ENCODE peak calls at places on chromosome 22, in ten cellular contexts. One of them, this sample, is unnamed.

GRCh38 chr22:45317551-45318167 is 7.9 kb downstream of the FAM118A start:
- DNase-seq in heart left ventricle: peak; percentile 69
- DNase-seq in fibroblast of lung: peak; percentile 60
- DNase-seq in transverse colon: peak; percentile 62
- DNase-seq in HCT116: no peak
- DNase-seq in ascending aorta: peak; percentile 93
- DNase-seq in kidney: no peak
- DNase-seq in thyroid gland: peak; percentile 34
- DNase-seq in IMR-90: peak; percentile 37
- DNase-seq in hepatocyte: peak; percentile 36
- DNase-seq in this sample: no peak

GRCh38 chr22:39723463-39723862 is 152.9 kb downstream of the CACNA1I start:
- DNase-seq in HCT116: no peak
- DNase-seq in hepatocyte: no peak
- DNase-seq in fibroblast of lung: no peak
- DNase-seq in kidney: no peak
- DNase-seq in IMR-90: no peak
- DNase-seq in transverse colon: no peak
- DNase-seq in heart left ventricle: no peak
- DNase-seq in ascending aorta: peak; percentile 52
- DNase-seq in thyroid gland: no peak
- DNase-seq in this sample: no peak

GRCh38 chr22:21026783-21027692 is 5.3 kb downstream of the SLC7A4 start:
- DNase-seq in hepatocyte: no peak
- DNase-seq in IMR-90: peak; percentile 68
- DNase-seq in transverse colon: no peak
- DNase-seq in thyroid gland: peak; percentile 84
- DNase-seq in kidney: no peak
- DNase-seq in HCT116: no peak
- DNase-seq in fibroblast of lung: peak; percentile 40
- DNase-seq in ascending aorta: no peak
- DNase-seq in heart left ventricle: no peak
- DNase-seq in this sample: no peak

GRCh38 chr22:19109198-19110063 is 12.8 kb downstream of the DGCR2 start:
- DNase-seq in transverse colon: peak; percentile 52
- DNase-seq in IMR-90: peak; percentile 64
- DNase-seq in heart left ventricle: no peak
- DNase-seq in kidney: no peak
- DNase-seq in thyroid gland: peak; percentile 46
- DNase-seq in fibroblast of lung: peak; percentile 72
- DNase-seq in HCT116: no peak
- DNase-seq in ascending aorta: peak; percentile 75
- DNase-seq in hepatocyte: peak; percentile 63
- DNase-seq in this sample: no peak

GRCh38 chr22:39311592-39312400 is 7.6 kb downstream of the RPL3 start:
- DNase-seq in hepatocyte: no peak
- DNase-seq in transverse colon: no peak
- DNase-seq in heart left ventricle: no peak
- DNase-seq in fibroblast of lung: no peak
- DNase-seq in ascending aorta: no peak
- DNase-seq in thyroid gland: no peak
- DNase-seq in HCT116: no peak
- DNase-seq in IMR-90: no peak
- DNase-seq in kidney: no peak
- DNase-seq in this sample: no peak

GRCh38 chr22:36546932-36547331 is 18.0 kb upstream of the EIF3D start:
- DNase-seq in kidney: no peak
- DNase-seq in heart left ventricle: no peak
- DNase-seq in transverse colon: no peak
- DNase-seq in fibroblast of lung: peak; percentile 36
- DNase-seq in hepatocyte: peak; percentile 32
- DNase-seq in HCT116: peak; percentile 35
- DNase-seq in ascending aorta: no peak
- DNase-seq in thyroid gland: no peak
- DNase-seq in IMR-90: peak; percentile 92
- DNase-seq in this sample: no peak

GRCh38 chr22:23686416-23687024 is 4.3 kb upstream of the RGL4 start:
- DNase-seq in kidney: no peak
- DNase-seq in transverse colon: no peak
- DNase-seq in fibroblast of lung: no peak
- DNase-seq in HCT116: no peak
- DNase-seq in ascending aorta: peak; percentile 16
- DNase-seq in hepatocyte: no peak
- DNase-seq in thyroid gland: no peak
- DNase-seq in IMR-90: no peak
- DNase-seq in heart left ventricle: no peak
- DNase-seq in this sample: no peak

GRCh38 chr22:36552300-36552699 is 23.3 kb upstream of the EIF3D start:
- DNase-seq in IMR-90: no peak
- DNase-seq in fibroblast of lung: no peak
- DNase-seq in kidney: no peak
- DNase-seq in ascending aorta: no peak
- DNase-seq in transverse colon: no peak
- DNase-seq in heart left ventricle: no peak
- DNase-seq in thyroid gland: no peak
- DNase-seq in hepatocyte: no peak
- DNase-seq in HCT116: no peak
- DNase-seq in this sample: no peak

GRCh38 chr22:23695748-23696325 is 5.0 kb downstream of the RGL4 start:
- DNase-seq in kidney: peak; percentile 24
- DNase-seq in thyroid gland: no peak
- DNase-seq in hepatocyte: no peak
- DNase-seq in fibroblast of lung: no peak
- DNase-seq in ascending aorta: peak; percentile 53
- DNase-seq in HCT116: no peak
- DNase-seq in heart left ventricle: no peak
- DNase-seq in IMR-90: no peak
- DNase-seq in transverse colon: no peak
- DNase-seq in this sample: no peak

GRCh38 chr22:45671051-45671782 is 417 bp upstream of the ATXN10 start:
- DNase-seq in ascending aorta: no peak
- DNase-seq in transverse colon: peak; percentile 16
- DNase-seq in fibroblast of lung: no peak
- DNase-seq in HCT116: no peak
- DNase-seq in heart left ventricle: no peak
- DNase-seq in IMR-90: no peak
- DNase-seq in kidney: no peak
- DNase-seq in thyroid gland: peak; percentile 14
- DNase-seq in hepatocyte: peak; percentile 40
- DNase-seq in this sample: peak; percentile 60

GRCh38 chr22:43853328-43853931 is 8.9 kb downstream of the SULT4A1 start:
- DNase-seq in ascending aorta: peak; percentile 51
- DNase-seq in heart left ventricle: peak; percentile 11
- DNase-seq in transverse colon: no peak
- DNase-seq in fibroblast of lung: no peak
- DNase-seq in IMR-90: no peak
- DNase-seq in kidney: peak; percentile 41
- DNase-seq in thyroid gland: no peak
- DNase-seq in HCT116: no peak
- DNase-seq in hepatocyte: no peak
- DNase-seq in this sample: no peak

DNA sequence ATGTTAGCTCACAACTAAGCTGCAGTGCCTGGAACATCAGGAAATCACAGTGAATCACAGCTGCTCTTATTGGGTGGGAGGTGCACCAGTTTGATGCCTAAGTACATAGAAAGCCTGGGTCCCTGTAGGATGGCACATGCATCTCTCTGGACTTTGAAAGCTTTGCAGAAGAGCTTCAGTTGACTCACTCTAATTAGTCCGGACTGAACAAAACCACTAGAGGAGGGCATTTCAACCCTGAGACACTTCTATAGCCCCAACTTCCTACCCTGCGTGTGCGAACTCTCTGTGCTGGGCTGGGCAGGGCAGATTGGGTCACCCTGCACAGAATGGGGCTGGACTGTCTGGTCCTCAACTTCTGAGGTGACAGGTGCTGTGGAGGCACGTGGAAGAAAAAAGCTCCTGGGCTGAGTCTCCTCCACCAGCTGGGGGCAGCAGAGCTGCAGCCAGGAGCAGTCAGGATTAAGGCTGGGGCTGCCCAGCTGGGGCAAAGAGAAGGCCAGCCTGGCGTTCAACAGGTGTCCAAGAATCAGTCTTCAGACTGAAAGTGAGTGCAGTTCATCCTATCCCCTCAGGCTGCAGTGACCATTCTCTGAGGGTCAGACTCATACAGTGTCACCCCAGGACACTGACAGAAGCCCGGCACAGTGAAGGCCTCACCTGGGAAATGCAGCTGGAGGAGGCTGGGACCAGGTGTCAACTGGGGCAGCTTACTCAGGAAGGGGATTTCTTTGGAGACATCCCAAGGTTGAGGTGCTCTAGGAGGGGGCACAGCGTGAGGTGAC is 22.1 kb downstream of the GGTLC2 start:
- DNase-seq in thyroid gland: peak; percentile 63
- DNase-seq in IMR-90: peak; percentile 46
- DNase-seq in ascending aorta: no peak
- DNase-seq in heart left ventricle: no peak
- DNase-seq in HCT116: no peak
- DNase-seq in hepatocyte: peak; percentile 74
- DNase-seq in fibroblast of lung: peak; percentile 43
- DNase-seq in kidney: no peak
- DNase-seq in transverse colon: peak; percentile 60
- DNase-seq in this sample: no peak
- H3K27ac ChIP-seq in thyroid gland: no peak overlapping the region
- H3K27ac ChIP-seq in IMR-90: no peak overlapping the region
- H3K27ac ChIP-seq in ascending aorta: no peak overlapping the region
- H3K27ac ChIP-seq in heart left ventricle: no peak overlapping the region
- H3K27ac ChIP-seq in HCT116: no peak overlapping the region
- H3K27ac ChIP-seq in hepatocyte: no peak overlapping the region
- H3K27ac ChIP-seq in fibroblast of lung: no peak overlapping the region
- H3K27ac ChIP-seq in kidney: no peak overlapping the region
- H3K27ac ChIP-seq in transverse colon: no peak overlapping the region
- H3K27ac ChIP-seq in this sample: no peak overlapping the region

GRCh38 chr22:49090061-49090852 is 737.4 kb downstream of the BRD1 start:
- DNase-seq in IMR-90: no peak
- DNase-seq in fibroblast of lung: no peak
- DNase-seq in kidney: peak; percentile 53
- DNase-seq in ascending aorta: no peak
- DNase-seq in heart left ventricle: no peak
- DNase-seq in HCT116: no peak
- DNase-seq in hepatocyte: no peak
- DNase-seq in thyroid gland: no peak
- DNase-seq in transverse colon: no peak
- DNase-seq in this sample: no peak

GRCh38 chr22:49088801-49089791 is 738.6 kb downstream of the BRD1 start:
- DNase-seq in thyroid gland: no peak
- DNase-seq in fibroblast of lung: no peak
- DNase-seq in kidney: peak; percentile 69
- DNase-seq in ascending aorta: no peak
- DNase-seq in transverse colon: no peak
- DNase-seq in hepatocyte: no peak
- DNase-seq in heart left ventricle: no peak
- DNase-seq in HCT116: no peak
- DNase-seq in IMR-90: no peak
- DNase-seq in this sample: no peak

GRCh38 chr22:49091451-49091850 is 736.2 kb downstream of the BRD1 start:
- DNase-seq in fibroblast of lung: no peak
- DNase-seq in hepatocyte: no peak
- DNase-seq in thyroid gland: no peak
- DNase-seq in ascending aorta: no peak
- DNase-seq in kidney: peak; percentile 51
- DNase-seq in HCT116: no peak
- DNase-seq in IMR-90: no peak
- DNase-seq in transverse colon: no peak
- DNase-seq in heart left ventricle: no peak
- DNase-seq in this sample: no peak

GRCh38 chr22:49091917-49092545 is 735.6 kb downstream of the BRD1 start:
- DNase-seq in thyroid gland: no peak
- DNase-seq in kidney: peak; percentile 39
- DNase-seq in heart left ventricle: no peak
- DNase-seq in ascending aorta: no peak
- DNase-seq in IMR-90: no peak
- DNase-seq in hepatocyte: no peak
- DNase-seq in transverse colon: no peak
- DNase-seq in HCT116: no peak
- DNase-seq in fibroblast of lung: no peak
- DNase-seq in this sample: no peak

DNA sequence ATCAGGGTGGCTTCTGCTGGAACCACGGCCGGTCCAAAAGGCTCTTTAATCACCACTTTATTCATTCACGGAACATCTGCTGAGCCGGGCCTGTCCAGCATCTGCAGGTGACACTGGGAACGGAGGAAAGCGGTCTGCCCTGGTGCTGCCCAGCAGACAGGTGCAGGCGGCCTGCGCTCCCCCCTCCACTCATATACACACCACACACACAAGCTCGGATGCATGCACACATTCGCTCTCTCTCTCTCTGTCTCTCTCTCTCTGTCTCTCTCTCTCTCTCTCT is 736.9 kb downstream of the BRD1 start:
- DNase-seq in thyroid gland: no peak
- DNase-seq in ascending aorta: no peak
- DNase-seq in kidney: no peak
- DNase-seq in heart left ventricle: no peak
- DNase-seq in transverse colon: no peak
- DNase-seq in hepatocyte: no peak
- DNase-seq in fibroblast of lung: no peak
- DNase-seq in IMR-90: no peak
- DNase-seq in HCT116: no peak
- DNase-seq in this sample: no peak
- H3K9me3 ChIP-seq in thyroid gland: no peaks in the 10 kb centered on the region
- H3K9me3 ChIP-seq in ascending aorta: no peaks in the 10 kb centered on the region
- H3K9me3 ChIP-seq in kidney: no peaks in the 10 kb centered on the region
- H3K9me3 ChIP-seq in heart left ventricle: no peaks in the 10 kb centered on the region
- H3K9me3 ChIP-seq in transverse colon: no peaks in the 10 kb centered on the region
- H3K9me3 ChIP-seq in hepatocyte: no peaks in the 10 kb centered on the region
- H3K9me3 ChIP-seq in fibroblast of lung: no peaks in the 10 kb centered on the region
- H3K9me3 ChIP-seq in IMR-90: peaks cover 56% of the 10 kb centered on the region
- H3K9me3 ChIP-seq in HCT116: no peaks in the 10 kb centered on the region
- H3K9me3 ChIP-seq in this sample: peaks cover 31% of the 10 kb centered on the region

GRCh38 chr22:32880531-32880905 is 79.0 kb downstream of the TIMP3 start:
- DNase-seq in IMR-90: no peak
- DNase-seq in HCT116: no peak
- DNase-seq in heart left ventricle: no peak
- DNase-seq in ascending aorta: no peak
- DNase-seq in transverse colon: no peak
- DNase-seq in kidney: no peak
- DNase-seq in thyroid gland: no peak
- DNase-seq in fibroblast of lung: no peak
- DNase-seq in hepatocyte: no peak
- DNase-seq in this sample: no peak
- H3K4me3 ChIP-seq in IMR-90: no peak overlapping the region
- H3K4me3 ChIP-seq in HCT116: no peak overlapping the region
- H3K4me3 ChIP-seq in heart left ventricle: no peak overlapping the region
- H3K4me3 ChIP-seq in ascending aorta: no peak overlapping the region
- H3K4me3 ChIP-seq in transverse colon: no peak overlapping the region
- H3K4me3 ChIP-seq in kidney: no peak overlapping the region
- H3K4me3 ChIP-seq in thyroid gland: no peak overlapping the region
- H3K4me3 ChIP-seq in fibroblast of lung: no peak overlapping the region
- H3K4me3 ChIP-seq in hepatocyte: no peak overlapping the region
- H3K4me3 ChIP-seq in this sample: no peak overlapping the region

DNA sequence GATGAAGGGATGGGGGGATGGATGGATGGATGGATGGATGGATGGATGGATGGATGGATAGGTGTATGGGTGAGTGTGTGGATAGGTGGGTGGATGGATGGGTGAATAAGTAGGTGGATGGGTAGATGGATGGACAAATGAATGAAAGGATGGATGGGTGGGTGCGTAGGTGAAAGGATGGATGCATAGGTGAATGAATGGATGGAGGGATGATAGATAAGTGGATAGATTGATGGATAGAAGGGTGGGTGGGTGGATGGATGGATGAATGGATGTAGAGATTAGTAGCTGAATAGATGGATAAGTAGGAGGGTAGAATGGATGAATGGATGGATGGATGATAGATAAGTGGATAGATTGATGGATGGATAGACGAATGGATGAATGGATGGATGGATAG is 152.7 kb downstream of the MN1 start:
- DNase-seq in ascending aorta: no peak
- DNase-seq in fibroblast of lung: no peak
- DNase-seq in HCT116: no peak
- DNase-seq in IMR-90: no peak
- DNase-seq in transverse colon: no peak
- DNase-seq in hepatocyte: no peak
- DNase-seq in kidney: no peak
- DNase-seq in thyroid gland: no peak
- DNase-seq in heart left ventricle: no peak
- DNase-seq in this sample: no peak
- H3K27ac ChIP-seq in ascending aorta: no peak overlapping the region
- H3K27ac ChIP-seq in fibroblast of lung: no peak overlapping the region
- H3K27ac ChIP-seq in HCT116: no peak overlapping the region
- H3K27ac ChIP-seq in IMR-90: no peak overlapping the region
- H3K27ac ChIP-seq in transverse colon: no peak overlapping the region
- H3K27ac ChIP-seq in hepatocyte: no peak overlapping the region
- H3K27ac ChIP-seq in kidney: no peak overlapping the region
- H3K27ac ChIP-seq in thyroid gland: no peak overlapping the region
- H3K27ac ChIP-seq in heart left ventricle: no peak overlapping the region
- H3K27ac ChIP-seq in this sample: no peak overlapping the region